ENCODE peak calls at places on chromosomes 12 and 14, in six cellular contexts. One of them, this sample, is unnamed.

GRCh38 chr12:14567311-14568195 is at the start of gene PLBD1:
- DNase-seq in IMR-90: no peak
- DNase-seq in H1: peak; percentile 81
- DNase-seq in neuronal stem cell: peak; percentile 39
- DNase-seq in mesendoderm: peak; percentile 92
- DNase-seq in H9: peak; percentile 85
- DNase-seq in this sample: peak; percentile 55

GRCh38 chr14:78448483-78449094 is 278.4 kb downstream of the NRXN3 start:
- DNase-seq in IMR-90: no peak
- DNase-seq in H1: peak; percentile 93
- DNase-seq in neuronal stem cell: peak; percentile 71
- DNase-seq in mesendoderm: peak; percentile 74
- DNase-seq in H9: peak; percentile 77
- DNase-seq in this sample: peak; percentile 1

GRCh38 chr12:89326260-89327040 is 25.9 kb downstream of the DUSP6 start:
- DNase-seq in IMR-90: no peak
- DNase-seq in H1: no peak
- DNase-seq in neuronal stem cell: peak; percentile 77
- DNase-seq in mesendoderm: peak; percentile 82
- DNase-seq in H9: no peak
- DNase-seq in this sample: peak; percentile 66

GRCh38 chr12:49882248-49882850 is 21.4 kb downstream of the FAIM2 start:
- DNase-seq in IMR-90: no peak
- DNase-seq in H1: no peak
- DNase-seq in neuronal stem cell: peak; percentile 51
- DNase-seq in mesendoderm: peak; percentile 81
- DNase-seq in H9: no peak
- DNase-seq in this sample: no peak

GRCh38 chr14:57417228-57417627 is 26.8 kb downstream of the NAA30 start:
- DNase-seq in IMR-90: no peak
- DNase-seq in H1: no peak
- DNase-seq in neuronal stem cell: no peak
- DNase-seq in mesendoderm: no peak
- DNase-seq in H9: no peak
- DNase-seq in this sample: no peak

GRCh38 chr14:98984719-98985041 is 287.3 kb downstream of the BCL11B start:
- DNase-seq in IMR-90: no peak
- DNase-seq in H1: no peak
- DNase-seq in neuronal stem cell: no peak
- DNase-seq in mesendoderm: peak; percentile 79
- DNase-seq in H9: no peak
- DNase-seq in this sample: no peak

GRCh38 chr12:109792992-109793391 is 40.2 kb downstream of the TRPV4 start:
- DNase-seq in IMR-90: no peak
- DNase-seq in H1: no peak
- DNase-seq in neuronal stem cell: no peak
- DNase-seq in mesendoderm: no peak
- DNase-seq in H9: no peak
- DNase-seq in this sample: no peak

GRCh38 chr12:75525263-75525662 is 13.9 kb upstream of the KRR1 start:
- DNase-seq in IMR-90: peak; percentile 36
- DNase-seq in H1: no peak
- DNase-seq in neuronal stem cell: no peak
- DNase-seq in mesendoderm: no peak
- DNase-seq in H9: no peak
- DNase-seq in this sample: no peak

GRCh38 chr12:76688001-76688400 is 75.9 kb upstream of the ZDHHC17 start:
- DNase-seq in IMR-90: peak; percentile 51
- DNase-seq in H1: no peak
- DNase-seq in neuronal stem cell: no peak
- DNase-seq in mesendoderm: no peak
- DNase-seq in H9: no peak
- DNase-seq in this sample: no peak

GRCh38 chr12:49283541-49284429 is 11.2 kb upstream of the PRPH start:
- DNase-seq in IMR-90: no peak
- DNase-seq in H1: peak; percentile 60
- DNase-seq in neuronal stem cell: no peak
- DNase-seq in mesendoderm: no peak
- DNase-seq in H9: peak; percentile 54
- DNase-seq in this sample: no peak

GRCh38 chr12:95607642-95608041 is 56.4 kb upstream of the USP44 start:
- DNase-seq in IMR-90: no peak
- DNase-seq in H1: no peak
- DNase-seq in neuronal stem cell: no peak
- DNase-seq in mesendoderm: no peak
- DNase-seq in H9: no peak
- DNase-seq in this sample: no peak

GRCh38 chr14:50932592-50933500 is 11.4 kb downstream of the PYGL start:
- DNase-seq in IMR-90: peak; percentile 8
- DNase-seq in H1: no peak
- DNase-seq in neuronal stem cell: no peak
- DNase-seq in mesendoderm: peak; percentile 76
- DNase-seq in H9: no peak
- DNase-seq in this sample: no peak

GRCh38 chr12:104457746-104458644 is 1.2 kb downstream of the CHST11 start:
- DNase-seq in IMR-90: no peak
- DNase-seq in H1: peak; percentile 66
- DNase-seq in neuronal stem cell: no peak
- DNase-seq in mesendoderm: no peak
- DNase-seq in H9: no peak
- DNase-seq in this sample: peak; percentile 48

GRCh38 chr12:91985002-91985767 is 160.5 kb downstream of the BTG1 start:
- DNase-seq in IMR-90: peak; percentile 83
- DNase-seq in H1: no peak
- DNase-seq in neuronal stem cell: no peak
- DNase-seq in mesendoderm: no peak
- DNase-seq in H9: no peak
- DNase-seq in this sample: peak; percentile 48

GRCh38 chr14:90235179-90235976 is 21.0 kb upstream of the PSMC1 start:
- DNase-seq in IMR-90: peak; percentile 35
- DNase-seq in H1: peak; percentile 95
- DNase-seq in neuronal stem cell: peak; percentile 68
- DNase-seq in mesendoderm: peak; percentile 83
- DNase-seq in H9: peak; percentile 89
- DNase-seq in this sample: peak; percentile 41

GRCh38 chr14:99645545-99646505 is 896 bp downstream of the HHIPL1 start:
- DNase-seq in IMR-90: no peak
- DNase-seq in H1: peak; percentile 54
- DNase-seq in neuronal stem cell: no peak
- DNase-seq in mesendoderm: no peak
- DNase-seq in H9: no peak
- DNase-seq in this sample: no peak

GRCh38 chr12:110940933-110941332 is 20.6 kb upstream of the MYL2 start:
- DNase-seq in IMR-90: no peak
- DNase-seq in H1: no peak
- DNase-seq in neuronal stem cell: no peak
- DNase-seq in mesendoderm: no peak
- DNase-seq in H9: peak; percentile 43
- DNase-seq in this sample: no peak

GRCh38 chr12:24840046-24840800 is 108.7 kb downstream of the BCAT1 start:
- DNase-seq in IMR-90: peak; percentile 80
- DNase-seq in H1: no peak
- DNase-seq in neuronal stem cell: no peak
- DNase-seq in mesendoderm: no peak
- DNase-seq in H9: no peak
- DNase-seq in this sample: peak; percentile 64

GRCh38 chr12:79344855-79345840 is 345.6 kb downstream of the PAWR start:
- DNase-seq in IMR-90: peak; percentile 50
- DNase-seq in H1: no peak
- DNase-seq in neuronal stem cell: peak; percentile 15
- DNase-seq in mesendoderm: peak; percentile 81
- DNase-seq in H9: peak; percentile 72
- DNase-seq in this sample: peak; percentile 26

GRCh38 chr12:47979166-47979565 is 15.8 kb downstream of the TMEM106C start:
- DNase-seq in IMR-90: no peak
- DNase-seq in H1: no peak
- DNase-seq in neuronal stem cell: no peak
- DNase-seq in mesendoderm: no peak
- DNase-seq in H9: no peak
- DNase-seq in this sample: no peak

GRCh38 chr12:108115746-108116125 is 13.4 kb upstream of the WSCD2 start:
- DNase-seq in IMR-90: no peak
- DNase-seq in H1: no peak
- DNase-seq in neuronal stem cell: no peak
- DNase-seq in mesendoderm: no peak
- DNase-seq in H9: no peak
- DNase-seq in this sample: no peak

GRCh38 chr12:50599366-50600095 is 94.7 kb downstream of the DIP2B start:
- DNase-seq in IMR-90: no peak
- DNase-seq in H1: no peak
- DNase-seq in neuronal stem cell: no peak
- DNase-seq in mesendoderm: no peak
- DNase-seq in H9: no peak
- DNase-seq in this sample: no peak

GRCh38 chr12:131882804-131883520 is 11.5 kb upstream of the ULK1 start:
- DNase-seq in IMR-90: no peak
- DNase-seq in H1: no peak
- DNase-seq in neuronal stem cell: no peak
- DNase-seq in mesendoderm: peak; percentile 81
- DNase-seq in H9: peak; percentile 63
- DNase-seq in this sample: no peak

GRCh38 chr12:59649203-59649602 is 53.4 kb downstream of the SLC16A7 start:
- DNase-seq in IMR-90: peak; percentile 27
- DNase-seq in H1: no peak
- DNase-seq in neuronal stem cell: no peak
- DNase-seq in mesendoderm: no peak
- DNase-seq in H9: no peak
- DNase-seq in this sample: peak; percentile 35

GRCh38 chr12:59652098-59652497 is 56.3 kb downstream of the SLC16A7 start:
- DNase-seq in IMR-90: no peak
- DNase-seq in H1: no peak
- DNase-seq in neuronal stem cell: no peak
- DNase-seq in mesendoderm: no peak
- DNase-seq in H9: no peak
- DNase-seq in this sample: no peak

GRCh38 chr12:59654061-59654460 is 58.2 kb downstream of the SLC16A7 start:
- DNase-seq in IMR-90: no peak
- DNase-seq in H1: no peak
- DNase-seq in neuronal stem cell: no peak
- DNase-seq in mesendoderm: no peak
- DNase-seq in H9: no peak
- DNase-seq in this sample: no peak

GRCh38 chr12:59650594-59651229 is 54.9 kb downstream of the SLC16A7 start:
- DNase-seq in IMR-90: peak; percentile 15
- DNase-seq in H1: no peak
- DNase-seq in neuronal stem cell: no peak
- DNase-seq in mesendoderm: no peak
- DNase-seq in H9: no peak
- DNase-seq in this sample: no peak

GRCh38 chr12:59651230-59651920 is 55.5 kb downstream of the SLC16A7 start:
- DNase-seq in IMR-90: peak; percentile 25
- DNase-seq in H1: no peak
- DNase-seq in neuronal stem cell: no peak
- DNase-seq in mesendoderm: peak; percentile 22
- DNase-seq in H9: no peak
- DNase-seq in this sample: peak; percentile 32
- H2BK15ac ChIP-seq in IMR-90: no peak overlapping the region
- H2BK15ac ChIP-seq in H1: no peak overlapping the region
- H2BK15ac ChIP-seq in neuronal stem cell: no peak overlapping the region
- H2BK15ac ChIP-seq in mesendoderm: no peak overlapping the region
- H2BK15ac ChIP-seq in H9: no peak overlapping the region
- H2BK15ac ChIP-seq in this sample: no peak overlapping the region

GRCh38 chr12:43858991-43859390 is 23.1 kb downstream of the TMEM117 start:
- DNase-seq in IMR-90: no peak
- DNase-seq in H1: no peak
- DNase-seq in neuronal stem cell: no peak
- DNase-seq in mesendoderm: no peak
- DNase-seq in H9: no peak
- DNase-seq in this sample: no peak

GRCh38 chr12:43861015-43861846 is 25.4 kb downstream of the TMEM117 start:
- DNase-seq in IMR-90: peak; percentile 49
- DNase-seq in H1: no peak
- DNase-seq in neuronal stem cell: no peak
- DNase-seq in mesendoderm: no peak
- DNase-seq in H9: no peak
- DNase-seq in this sample: peak; percentile 14

GRCh38 chr12:43863770-43864366 is 28.0 kb downstream of the TMEM117 start:
- DNase-seq in IMR-90: no peak
- DNase-seq in H1: no peak
- DNase-seq in neuronal stem cell: no peak
- DNase-seq in mesendoderm: no peak
- DNase-seq in H9: no peak
- DNase-seq in this sample: no peak

GRCh38 chr12:43858096-43858495 is 22.2 kb downstream of the TMEM117 start:
- DNase-seq in IMR-90: no peak
- DNase-seq in H1: no peak
- DNase-seq in neuronal stem cell: no peak
- DNase-seq in mesendoderm: no peak
- DNase-seq in H9: no peak
- DNase-seq in this sample: no peak

GRCh38 chr12:43861847-43862150 is 25.9 kb downstream of the TMEM117 start:
- DNase-seq in IMR-90: no peak
- DNase-seq in H1: no peak
- DNase-seq in neuronal stem cell: no peak
- DNase-seq in mesendoderm: no peak
- DNase-seq in H9: no peak
- DNase-seq in this sample: no peak
- H3K23ac ChIP-seq in IMR-90: peak overlapping the region; percentile 3
- H3K23ac ChIP-seq in H1: no peak overlapping the region
- H3K23ac ChIP-seq in neuronal stem cell: no peak overlapping the region
- H3K23ac ChIP-seq in mesendoderm: no peak overlapping the region
- H3K23ac ChIP-seq in H9: no peak overlapping the region
- H3K23ac ChIP-seq in this sample: no peak overlapping the region

DNA sequence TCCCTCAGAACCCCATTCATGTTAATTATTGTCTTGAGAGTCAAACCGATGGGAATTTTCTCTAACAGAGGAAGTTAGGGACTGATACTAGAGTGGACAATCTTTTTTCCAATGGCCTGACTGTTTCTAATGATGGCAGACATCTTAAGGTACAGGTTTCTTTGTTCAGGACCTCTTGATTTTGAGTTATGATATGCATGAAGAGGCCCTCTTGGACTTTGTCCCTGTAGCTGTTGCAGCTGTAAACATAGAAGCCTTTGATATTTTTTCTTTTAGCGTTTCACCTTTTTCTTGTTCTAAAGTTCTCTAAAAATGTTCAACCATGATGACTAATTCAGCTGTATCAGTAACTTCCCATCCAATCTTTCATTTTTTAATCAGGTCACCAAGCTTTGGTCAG is 53.0 kb downstream of the LGR5 start:
- DNase-seq in IMR-90: no peak
- DNase-seq in H1: no peak
- DNase-seq in neuronal stem cell: no peak
- DNase-seq in mesendoderm: no peak
- DNase-seq in H9: no peak
- DNase-seq in this sample: no peak
- H2BK15ac ChIP-seq in IMR-90: no peak overlapping the region
- H2BK15ac ChIP-seq in H1: no peak overlapping the region
- H2BK15ac ChIP-seq in neuronal stem cell: no peak overlapping the region
- H2BK15ac ChIP-seq in mesendoderm: no peak overlapping the region
- H2BK15ac ChIP-seq in H9: no peak overlapping the region
- H2BK15ac ChIP-seq in this sample: no peak overlapping the region

DNA sequence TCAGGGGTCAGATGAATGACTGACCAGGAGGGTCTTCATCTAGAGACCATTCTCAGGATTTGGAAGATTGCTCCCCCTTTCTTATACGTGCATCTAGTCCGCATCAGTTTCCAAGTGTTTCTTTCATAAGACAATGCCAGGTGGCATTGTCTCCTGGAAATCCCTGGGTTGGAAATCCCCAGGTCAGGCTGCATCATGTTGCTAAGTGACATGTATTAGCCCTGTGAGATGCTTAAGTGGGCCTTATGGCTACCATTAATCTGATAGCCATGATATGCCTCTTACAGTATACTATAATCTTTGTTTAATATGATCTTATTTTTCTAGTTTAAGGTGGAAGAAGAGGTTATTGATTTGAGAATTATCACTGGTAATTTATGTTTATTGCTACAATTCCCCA is 92.8 kb downstream of the DIO3 start:
- DNase-seq in IMR-90: no peak
- DNase-seq in H1: no peak
- DNase-seq in neuronal stem cell: no peak
- DNase-seq in mesendoderm: no peak
- DNase-seq in H9: no peak
- DNase-seq in this sample: no peak
- H3K23ac ChIP-seq in IMR-90: no peak overlapping the region
- H3K23ac ChIP-seq in H1: no peak overlapping the region
- H3K23ac ChIP-seq in neuronal stem cell: no peak overlapping the region
- H3K23ac ChIP-seq in mesendoderm: no peak overlapping the region
- H3K23ac ChIP-seq in H9: no peak overlapping the region
- H3K23ac ChIP-seq in this sample: no peak overlapping the region

This sample was measured in mesenchymal stem cell.